ENCODE peak calls at places on chromosomes 6 and 20, in six cellular contexts. One of them, this sample, is unnamed.

GRCh38 chr6:46011241-46012085 is 4.2 kb downstream of the CLIC5 start:
- DNase-seq in C1 segment of cervical spinal cord: no peak
- DNase-seq in NCI-H1092: no peak
- DNase-seq in naive thymus-derived CD8-positive, alpha-beta T cell: peak
- DNase-seq in OCI-LY7: no peak
- DNase-seq in lung: no peak
- DNase-seq in this sample: no peak

GRCh38 chr6:126540161-126540560 is 200.2 kb downstream of the CENPW start:
- DNase-seq in lung: no peak
- DNase-seq in OCI-LY7: no peak
- DNase-seq in C1 segment of cervical spinal cord: no peak
- DNase-seq in NCI-H1092: no peak
- DNase-seq in naive thymus-derived CD8-positive, alpha-beta T cell: no peak
- DNase-seq in this sample: no peak

GRCh38 chr6:56073315-56073714 is 174.1 kb downstream of the COL21A1 start:
- DNase-seq in OCI-LY7: no peak
- DNase-seq in C1 segment of cervical spinal cord: no peak
- DNase-seq in lung: no peak
- DNase-seq in naive thymus-derived CD8-positive, alpha-beta T cell: no peak
- DNase-seq in NCI-H1092: no peak
- DNase-seq in this sample: no peak

GRCh38 chr6:168606722-168607121 is 165.7 kb downstream of the SMOC2 start:
- DNase-seq in lung: no peak
- DNase-seq in naive thymus-derived CD8-positive, alpha-beta T cell: no peak
- DNase-seq in OCI-LY7: no peak
- DNase-seq in C1 segment of cervical spinal cord: no peak
- DNase-seq in NCI-H1092: no peak
- DNase-seq in this sample: no peak

GRCh38 chr20:540391-541201 is 3.0 kb downstream of the CSNK2A1 start:
- DNase-seq in C1 segment of cervical spinal cord: no peak
- DNase-seq in OCI-LY7: no peak
- DNase-seq in naive thymus-derived CD8-positive, alpha-beta T cell: no peak
- DNase-seq in NCI-H1092: no peak
- DNase-seq in lung: no peak
- DNase-seq in this sample: no peak

GRCh38 chr6:64046746-64047208 is 411.2 kb downstream of the PHF3 start:
- DNase-seq in OCI-LY7: no peak
- DNase-seq in naive thymus-derived CD8-positive, alpha-beta T cell: no peak
- DNase-seq in C1 segment of cervical spinal cord: no peak
- DNase-seq in NCI-H1092: no peak
- DNase-seq in lung: no peak
- DNase-seq in this sample: no peak

GRCh38 chr6:170221753-170222400 is 69.0 kb downstream of the DLL1 start:
- DNase-seq in NCI-H1092: no peak
- DNase-seq in lung: no peak
- DNase-seq in naive thymus-derived CD8-positive, alpha-beta T cell: no peak
- DNase-seq in OCI-LY7: no peak
- DNase-seq in C1 segment of cervical spinal cord: no peak
- DNase-seq in this sample: no peak

GRCh38 chr6:16473184-16473907 is 235.0 kb downstream of the GMPR start:
- DNase-seq in lung: no peak
- DNase-seq in C1 segment of cervical spinal cord: no peak
- DNase-seq in naive thymus-derived CD8-positive, alpha-beta T cell: no peak
- DNase-seq in NCI-H1092: no peak
- DNase-seq in OCI-LY7: no peak
- DNase-seq in this sample: no peak

GRCh38 chr20:57387945-57388351 is 3.2 kb upstream of the RBM38 start:
- DNase-seq in C1 segment of cervical spinal cord: no peak
- DNase-seq in lung: no peak
- DNase-seq in naive thymus-derived CD8-positive, alpha-beta T cell: no peak
- DNase-seq in NCI-H1092: no peak
- DNase-seq in OCI-LY7: no peak
- DNase-seq in this sample: no peak

GRCh38 chr6:90025418-90026089 is 131.3 kb downstream of the GJA10 start:
- DNase-seq in naive thymus-derived CD8-positive, alpha-beta T cell: no peak
- DNase-seq in C1 segment of cervical spinal cord: no peak
- DNase-seq in NCI-H1092: no peak
- DNase-seq in lung: no peak
- DNase-seq in OCI-LY7: no peak
- DNase-seq in this sample: no peak

GRCh38 chr6:141321486-141322347 is 811.0 kb upstream of the GJE1 start:
- DNase-seq in NCI-H1092: no peak
- DNase-seq in C1 segment of cervical spinal cord: no peak
- DNase-seq in naive thymus-derived CD8-positive, alpha-beta T cell: no peak
- DNase-seq in OCI-LY7: no peak
- DNase-seq in lung: no peak
- DNase-seq in this sample: no peak

GRCh38 chr6:8194499-8194898 is 92.2 kb upstream of the EEF1E1 start:
- DNase-seq in lung: no peak
- DNase-seq in naive thymus-derived CD8-positive, alpha-beta T cell: no peak
- DNase-seq in OCI-LY7: no peak
- DNase-seq in NCI-H1092: no peak
- DNase-seq in C1 segment of cervical spinal cord: no peak
- DNase-seq in this sample: no peak

GRCh38 chr6:95518630-95519227 is 58.6 kb upstream of the MANEA start:
- DNase-seq in C1 segment of cervical spinal cord: no peak
- DNase-seq in OCI-LY7: no peak
- DNase-seq in NCI-H1092: no peak
- DNase-seq in naive thymus-derived CD8-positive, alpha-beta T cell: no peak
- DNase-seq in lung: no peak
- DNase-seq in this sample: no peak

GRCh38 chr6:43828711-43829110 is 58.7 kb downstream of the VEGFA start:
- DNase-seq in OCI-LY7: peak
- DNase-seq in C1 segment of cervical spinal cord: no peak
- DNase-seq in NCI-H1092: no peak
- DNase-seq in naive thymus-derived CD8-positive, alpha-beta T cell: no peak
- DNase-seq in lung: no peak
- DNase-seq in this sample: no peak

GRCh38 chr6:19691465-19692167 is 145.6 kb upstream of the ID4 start:
- DNase-seq in C1 segment of cervical spinal cord: no peak
- DNase-seq in naive thymus-derived CD8-positive, alpha-beta T cell: no peak
- DNase-seq in NCI-H1092: peak
- DNase-seq in lung: no peak
- DNase-seq in OCI-LY7: no peak
- DNase-seq in this sample: no peak

GRCh38 chr6:107106165-107106564 is 9.2 kb downstream of the BEND3 start:
- DNase-seq in OCI-LY7: peak
- DNase-seq in NCI-H1092: no peak
- DNase-seq in naive thymus-derived CD8-positive, alpha-beta T cell: no peak
- DNase-seq in lung: no peak
- DNase-seq in C1 segment of cervical spinal cord: no peak
- DNase-seq in this sample: no peak

This sample was measured in right atrium auricular region.